ENCODE peak calls at places on chromosomes 4 and X, in six cellular contexts. One of them, this sample, is unnamed.

GRCh38 chrX:137227164-137227563 is 193.4 kb upstream of the GPR101 start:
- DNase-seq in colonic mucosa: no peak
- DNase-seq in GM12865: no peak
- DNase-seq in suprapubic skin: no peak
- DNase-seq in GM06990: no peak
- DNase-seq in astrocyte of the spinal cord: no peak
- DNase-seq in this sample: no peak

GRCh38 chrX:11329016-11329415 is 35.8 kb downstream of the AMELX start:
- DNase-seq in GM12865: no peak
- DNase-seq in colonic mucosa: no peak
- DNase-seq in astrocyte of the spinal cord: no peak
- DNase-seq in suprapubic skin: no peak
- DNase-seq in GM06990: no peak
- DNase-seq in this sample: no peak

GRCh38 chr4:4384837-4385236 is 2.1 kb upstream of the NSG1 start:
- DNase-seq in GM12865: peak
- DNase-seq in colonic mucosa: no peak
- DNase-seq in GM06990: no peak
- DNase-seq in suprapubic skin: no peak
- DNase-seq in astrocyte of the spinal cord: no peak
- DNase-seq in this sample: peak

GRCh38 chr4:171342646-171343045 is 470.6 kb upstream of the GALNTL6 start:
- DNase-seq in astrocyte of the spinal cord: no peak
- DNase-seq in GM06990: no peak
- DNase-seq in colonic mucosa: no peak
- DNase-seq in GM12865: no peak
- DNase-seq in suprapubic skin: no peak
- DNase-seq in this sample: no peak

GRCh38 chr4:41072021-41072777 is 142.1 kb downstream of the APBB2 start:
- DNase-seq in colonic mucosa: no peak
- DNase-seq in astrocyte of the spinal cord: no peak
- DNase-seq in GM06990: peak
- DNase-seq in GM12865: peak
- DNase-seq in suprapubic skin: no peak
- DNase-seq in this sample: no peak

GRCh38 chr4:56733352-56733751 is 52.3 kb upstream of the HOPX start:
- DNase-seq in suprapubic skin: no peak
- DNase-seq in colonic mucosa: no peak
- DNase-seq in astrocyte of the spinal cord: no peak
- DNase-seq in GM06990: no peak
- DNase-seq in GM12865: no peak
- DNase-seq in this sample: no peak

GRCh38 chrX:96985046-96985445 is 101.3 kb downstream of the RPA4 start:
- DNase-seq in GM12865: no peak
- DNase-seq in suprapubic skin: no peak
- DNase-seq in astrocyte of the spinal cord: no peak
- DNase-seq in GM06990: no peak
- DNase-seq in colonic mucosa: no peak
- DNase-seq in this sample: no peak

GRCh38 chr4:98685225-98686045 is 27.0 kb upstream of the TSPAN5 start:
- DNase-seq in colonic mucosa: no peak
- DNase-seq in astrocyte of the spinal cord: no peak
- DNase-seq in suprapubic skin: no peak
- DNase-seq in GM06990: no peak
- DNase-seq in GM12865: no peak
- DNase-seq in this sample: no peak

GRCh38 chr4:120066525-120067333 is at the start of gene MAD2L1:
- DNase-seq in colonic mucosa: peak
- DNase-seq in GM06990: peak
- DNase-seq in astrocyte of the spinal cord: peak
- DNase-seq in suprapubic skin: peak
- DNase-seq in GM12865: peak
- DNase-seq in this sample: peak

GRCh38 chr4:120070191-120070590 is 3.5 kb upstream of the MAD2L1 start:
- DNase-seq in GM12865: no peak
- DNase-seq in colonic mucosa: no peak
- DNase-seq in astrocyte of the spinal cord: peak
- DNase-seq in GM06990: no peak
- DNase-seq in suprapubic skin: no peak
- DNase-seq in this sample: peak

GRCh38 chr4:120066182-120066524 is 495 bp downstream of the MAD2L1 start:
- DNase-seq in GM12865: peak
- DNase-seq in GM06990: no peak
- DNase-seq in suprapubic skin: no peak
- DNase-seq in colonic mucosa: no peak
- DNase-seq in astrocyte of the spinal cord: no peak
- DNase-seq in this sample: no peak

DNA sequence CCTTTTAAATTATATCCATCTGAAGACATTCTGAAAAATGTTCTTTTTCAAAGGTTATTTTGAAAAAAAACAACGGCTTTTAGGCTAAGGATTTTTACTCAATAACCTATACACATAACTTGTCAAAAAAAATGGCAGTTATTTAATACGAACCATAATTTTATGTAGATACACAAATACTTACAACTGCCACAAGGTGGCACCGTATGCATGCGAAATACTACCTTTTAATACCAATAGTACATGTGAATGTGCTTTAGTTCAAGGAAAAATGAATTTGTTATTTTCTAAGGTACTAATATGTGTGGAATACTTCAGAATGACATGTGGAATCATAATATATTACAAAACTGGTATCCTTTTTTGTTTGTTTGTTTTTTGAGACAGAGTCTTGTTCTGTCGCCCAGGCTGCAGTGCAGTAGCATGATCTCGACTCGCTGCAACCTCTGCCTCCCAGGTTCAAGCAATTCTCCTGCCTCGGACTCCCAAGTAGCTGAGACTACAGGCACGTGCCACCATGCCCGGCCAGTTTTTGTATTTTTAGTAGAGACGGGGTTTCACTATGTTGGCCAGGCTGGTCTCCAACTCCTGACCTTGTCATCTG is 4.6 kb upstream of the MAD2L1 start:
- DNase-seq in suprapubic skin: no peak
- DNase-seq in GM12865: peak
- DNase-seq in colonic mucosa: peak
- DNase-seq in astrocyte of the spinal cord: peak
- DNase-seq in GM06990: peak
- DNase-seq in this sample: peak
- TF ChIP-seq CTCF in suprapubic skin: peak
- TF ChIP-seq CTCF in GM12865: peak
- TF ChIP-seq CTCF in colonic mucosa: peak
- TF ChIP-seq CTCF in astrocyte of the spinal cord: peak
- TF ChIP-seq CTCF in GM06990: peak
- TF ChIP-seq CTCF in this sample: peak

DNA sequence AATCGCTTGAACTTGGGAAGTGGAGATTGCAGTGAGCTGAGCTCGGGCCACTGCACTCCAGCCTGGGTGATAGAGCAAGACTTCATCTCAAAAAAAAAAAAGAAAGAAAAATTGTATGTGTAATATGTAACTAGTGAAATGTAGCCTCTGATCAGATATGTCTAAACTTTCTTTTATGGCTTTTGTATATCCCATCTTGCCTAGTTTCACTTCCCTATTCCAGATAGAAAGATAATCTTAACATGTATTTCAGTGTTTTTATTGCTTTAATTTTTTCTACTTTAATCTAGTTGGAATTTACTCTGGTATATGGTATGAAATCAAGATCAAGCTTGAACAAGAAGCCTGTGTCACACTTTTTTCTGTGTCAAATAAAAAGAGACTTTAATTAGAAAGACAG is 1.9 kb upstream of the ZNF41 start:
- DNase-seq in GM12865: no peak
- DNase-seq in GM06990: no peak
- DNase-seq in astrocyte of the spinal cord: no peak
- DNase-seq in suprapubic skin: no peak
- DNase-seq in colonic mucosa: no peak
- DNase-seq in this sample: no peak
- H3K4me3 ChIP-seq in GM12865: no peak
- H3K4me3 ChIP-seq in GM06990: no peak
- H3K4me3 ChIP-seq in astrocyte of the spinal cord: no peak
- H3K4me3 ChIP-seq in suprapubic skin: no peak
- H3K4me3 ChIP-seq in colonic mucosa: no peak
- H3K4me3 ChIP-seq in this sample: peak

GRCh38 chr4:83036991-83037390 is 2.0 kb downstream of the COPS4 start:
- DNase-seq in astrocyte of the spinal cord: no peak
- DNase-seq in GM12865: no peak
- DNase-seq in suprapubic skin: no peak
- DNase-seq in colonic mucosa: no peak
- DNase-seq in GM06990: no peak
- DNase-seq in this sample: no peak

GRCh38 chr4:83029688-83030087 is 5.3 kb upstream of the COPS4 start:
- DNase-seq in suprapubic skin: no peak
- DNase-seq in astrocyte of the spinal cord: no peak
- DNase-seq in colonic mucosa: no peak
- DNase-seq in GM12865: no peak
- DNase-seq in GM06990: no peak
- DNase-seq in this sample: no peak

GRCh38 chr4:83028976-83029375 is 6.0 kb upstream of the COPS4 start:
- DNase-seq in GM12865: no peak
- DNase-seq in colonic mucosa: no peak
- DNase-seq in suprapubic skin: no peak
- DNase-seq in GM06990: no peak
- DNase-seq in astrocyte of the spinal cord: no peak
- DNase-seq in this sample: no peak

GRCh38 chr4:83040269-83040668 is 5.3 kb downstream of the COPS4 start:
- DNase-seq in suprapubic skin: no peak
- DNase-seq in astrocyte of the spinal cord: no peak
- DNase-seq in colonic mucosa: no peak
- DNase-seq in GM12865: no peak
- DNase-seq in GM06990: no peak
- DNase-seq in this sample: no peak

GRCh38 chr4:83034630-83035494 is at the start of gene COPS4:
- DNase-seq in GM06990: peak
- DNase-seq in astrocyte of the spinal cord: peak
- DNase-seq in colonic mucosa: peak
- DNase-seq in GM12865: peak
- DNase-seq in suprapubic skin: peak
- DNase-seq in this sample: peak
- TF ChIP-seq CTCF in GM06990: no peak
- TF ChIP-seq CTCF in astrocyte of the spinal cord: peak
- TF ChIP-seq CTCF in colonic mucosa: peak
- TF ChIP-seq CTCF in GM12865: no peak
- TF ChIP-seq CTCF in suprapubic skin: peak
- TF ChIP-seq CTCF in this sample: peak

GRCh38 chr4:159070742-159071141 is 32.1 kb upstream of the RAPGEF2 start:
- DNase-seq in colonic mucosa: no peak
- DNase-seq in astrocyte of the spinal cord: peak
- DNase-seq in GM12865: no peak
- DNase-seq in suprapubic skin: no peak
- DNase-seq in GM06990: no peak
- DNase-seq in this sample: peak
- H3K4me3 ChIP-seq in colonic mucosa: no peak
- H3K4me3 ChIP-seq in astrocyte of the spinal cord: no peak
- H3K4me3 ChIP-seq in GM12865: no peak
- H3K4me3 ChIP-seq in suprapubic skin: no peak
- H3K4me3 ChIP-seq in GM06990: no peak
- H3K4me3 ChIP-seq in this sample: no peak

GRCh38 chrX:111442791-111443190 is 30.8 kb upstream of the DCX start:
- DNase-seq in suprapubic skin: no peak
- DNase-seq in GM12865: no peak
- DNase-seq in GM06990: no peak
- DNase-seq in astrocyte of the spinal cord: no peak
- DNase-seq in colonic mucosa: no peak
- DNase-seq in this sample: no peak

GRCh38 chrX:111444881-111445280 is 32.9 kb upstream of the DCX start:
- DNase-seq in GM06990: no peak
- DNase-seq in suprapubic skin: no peak
- DNase-seq in GM12865: no peak
- DNase-seq in colonic mucosa: no peak
- DNase-seq in astrocyte of the spinal cord: no peak
- DNase-seq in this sample: no peak

GRCh38 chrX:111445485-111445884 is 33.5 kb upstream of the DCX start:
- DNase-seq in suprapubic skin: no peak
- DNase-seq in GM12865: peak
- DNase-seq in GM06990: peak
- DNase-seq in astrocyte of the spinal cord: peak
- DNase-seq in colonic mucosa: no peak
- DNase-seq in this sample: peak

DNA sequence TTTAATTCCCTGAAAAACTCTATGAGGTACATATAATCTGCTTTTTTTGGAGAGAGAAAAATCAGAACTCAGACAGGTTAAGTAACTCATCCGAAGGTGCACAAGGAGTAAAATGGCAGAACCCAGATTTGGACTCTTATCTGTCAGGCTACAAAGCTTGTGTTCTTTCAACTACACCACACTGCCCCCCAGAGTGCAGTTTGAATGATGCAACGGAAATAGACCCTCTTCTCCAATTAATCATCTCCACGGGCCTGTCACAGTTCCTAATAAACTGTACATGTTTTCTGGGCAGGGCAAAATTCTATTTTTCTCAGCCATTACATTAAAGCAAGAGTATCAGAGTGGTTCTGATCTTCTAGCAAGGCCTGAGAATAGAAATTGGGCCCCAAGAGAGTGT is 35.3 kb upstream of the DCX start:
- DNase-seq in suprapubic skin: no peak
- DNase-seq in GM06990: peak
- DNase-seq in colonic mucosa: peak
- DNase-seq in astrocyte of the spinal cord: no peak
- DNase-seq in GM12865: peak
- DNase-seq in this sample: peak
- TF ChIP-seq CTCF in suprapubic skin: no peak
- TF ChIP-seq CTCF in GM06990: peak
- TF ChIP-seq CTCF in colonic mucosa: no peak
- TF ChIP-seq CTCF in astrocyte of the spinal cord: no peak
- TF ChIP-seq CTCF in GM12865: peak
- TF ChIP-seq CTCF in this sample: no peak

DNA sequence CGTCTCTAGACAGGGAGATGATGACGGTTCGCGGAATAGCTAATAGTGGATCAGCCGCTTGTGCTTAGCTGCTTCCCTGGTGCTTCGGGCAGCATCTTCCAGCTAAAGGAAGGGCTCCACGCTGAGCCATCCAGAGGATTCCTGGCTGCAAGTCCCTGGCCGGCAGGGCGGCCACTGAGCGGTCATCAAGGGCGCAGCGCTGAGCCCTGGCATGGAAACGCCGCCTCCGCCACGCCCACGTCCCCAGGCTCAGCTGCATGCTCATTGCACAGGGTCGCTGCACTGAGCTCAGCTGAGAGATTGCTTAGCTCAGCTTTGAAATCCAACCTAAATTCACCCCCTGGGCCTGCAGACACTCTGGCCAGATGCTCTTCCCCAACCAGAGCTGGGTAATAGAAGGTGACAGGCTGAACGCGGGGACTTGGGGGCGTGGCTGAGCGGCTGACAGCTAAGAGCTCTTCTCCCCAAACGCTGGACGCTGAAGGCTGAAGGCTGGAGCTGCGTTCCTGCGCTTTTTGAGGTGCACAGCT is 118.2 kb upstream of the KIT start:
- DNase-seq in colonic mucosa: peak
- DNase-seq in astrocyte of the spinal cord: peak
- DNase-seq in suprapubic skin: peak
- DNase-seq in GM06990: no peak
- DNase-seq in GM12865: no peak
- DNase-seq in this sample: peak
- H3K4me3 ChIP-seq in colonic mucosa: peak
- H3K4me3 ChIP-seq in astrocyte of the spinal cord: peak
- H3K4me3 ChIP-seq in suprapubic skin: peak
- H3K4me3 ChIP-seq in GM06990: no peak
- H3K4me3 ChIP-seq in GM12865: peak
- H3K4me3 ChIP-seq in this sample: peak

This sample was measured in fibroblast of pulmonary artery.